ENCODE peak calls at places on chromosomes 7 and 10, in seven cellular contexts. One of them, this sample, is unnamed.

GRCh38 chr7:130277763-130278643 is 11.3 kb downstream of the CPA2 start:
- DNase-seq in heart left ventricle: peak; percentile 55
- DNase-seq in A549: peak; percentile 48
- DNase-seq in MM.1S: no peak
- DNase-seq in hepatocyte: peak; percentile 80
- DNase-seq in GM10248: no peak
- DNase-seq in natural killer cell: no peak
- DNase-seq in this sample: no peak

GRCh38 chr10:33460461-33461294 is 126.2 kb upstream of the NRP1 start:
- DNase-seq in heart left ventricle: peak; percentile 70
- DNase-seq in A549: no peak
- DNase-seq in MM.1S: no peak
- DNase-seq in hepatocyte: peak; percentile 33
- DNase-seq in GM10248: no peak
- DNase-seq in natural killer cell: no peak
- DNase-seq in this sample: no peak

GRCh38 chr10:86109421-86109820 is 257.2 kb downstream of the GRID1 start:
- DNase-seq in heart left ventricle: no peak
- DNase-seq in A549: no peak
- DNase-seq in MM.1S: no peak
- DNase-seq in hepatocyte: no peak
- DNase-seq in GM10248: no peak
- DNase-seq in natural killer cell: no peak
- DNase-seq in this sample: no peak

GRCh38 chr10:77357611-77358010 is 280.0 kb downstream of the KCNMA1 start:
- DNase-seq in heart left ventricle: no peak
- DNase-seq in A549: peak; percentile 36
- DNase-seq in MM.1S: no peak
- DNase-seq in hepatocyte: no peak
- DNase-seq in GM10248: no peak
- DNase-seq in natural killer cell: no peak
- DNase-seq in this sample: no peak

GRCh38 chr7:37944737-37945054 is 24.3 kb downstream of the EPDR1 start:
- DNase-seq in heart left ventricle: no peak
- DNase-seq in A549: no peak
- DNase-seq in MM.1S: no peak
- DNase-seq in hepatocyte: no peak
- DNase-seq in GM10248: no peak
- DNase-seq in natural killer cell: no peak
- DNase-seq in this sample: no peak

GRCh38 chr10:72066318-72067284 is 21.8 kb downstream of the SPOCK2 start:
- DNase-seq in heart left ventricle: no peak
- DNase-seq in A549: no peak
- DNase-seq in MM.1S: no peak
- DNase-seq in hepatocyte: no peak
- DNase-seq in GM10248: no peak
- DNase-seq in natural killer cell: no peak
- DNase-seq in this sample: no peak

GRCh38 chr7:82700739-82701138 is 257.2 kb upstream of the CACNA2D1 start:
- DNase-seq in heart left ventricle: no peak
- DNase-seq in A549: no peak
- DNase-seq in MM.1S: peak; percentile 16
- DNase-seq in hepatocyte: peak; percentile 35
- DNase-seq in GM10248: no peak
- DNase-seq in natural killer cell: no peak
- DNase-seq in this sample: no peak

GRCh38 chr7:130242198-130243014 is 24.3 kb upstream of the CPA2 start:
- DNase-seq in heart left ventricle: peak; percentile 44
- DNase-seq in A549: peak; percentile 35
- DNase-seq in MM.1S: peak; percentile 57
- DNase-seq in hepatocyte: peak; percentile 56
- DNase-seq in GM10248: peak; percentile 48
- DNase-seq in natural killer cell: peak; percentile 35
- DNase-seq in this sample: no peak

GRCh38 chr7:43693687-43694398 is 35.5 kb downstream of the COA1 start:
- DNase-seq in heart left ventricle: no peak
- DNase-seq in A549: peak; percentile 44
- DNase-seq in MM.1S: no peak
- DNase-seq in hepatocyte: no peak
- DNase-seq in GM10248: no peak
- DNase-seq in natural killer cell: no peak
- DNase-seq in this sample: no peak

GRCh38 chr7:157793973-157794763 is 457.4 kb downstream of the DNAJB6 start:
- DNase-seq in heart left ventricle: no peak
- DNase-seq in A549: no peak
- DNase-seq in MM.1S: no peak
- DNase-seq in hepatocyte: no peak
- DNase-seq in GM10248: no peak
- DNase-seq in natural killer cell: no peak
- DNase-seq in this sample: no peak

GRCh38 chr10:128540806-128541739 is 414.9 kb upstream of the MKI67 start:
- DNase-seq in heart left ventricle: no peak
- DNase-seq in A549: no peak
- DNase-seq in MM.1S: no peak
- DNase-seq in hepatocyte: peak; percentile 61
- DNase-seq in GM10248: no peak
- DNase-seq in natural killer cell: no peak
- DNase-seq in this sample: no peak

DNA sequence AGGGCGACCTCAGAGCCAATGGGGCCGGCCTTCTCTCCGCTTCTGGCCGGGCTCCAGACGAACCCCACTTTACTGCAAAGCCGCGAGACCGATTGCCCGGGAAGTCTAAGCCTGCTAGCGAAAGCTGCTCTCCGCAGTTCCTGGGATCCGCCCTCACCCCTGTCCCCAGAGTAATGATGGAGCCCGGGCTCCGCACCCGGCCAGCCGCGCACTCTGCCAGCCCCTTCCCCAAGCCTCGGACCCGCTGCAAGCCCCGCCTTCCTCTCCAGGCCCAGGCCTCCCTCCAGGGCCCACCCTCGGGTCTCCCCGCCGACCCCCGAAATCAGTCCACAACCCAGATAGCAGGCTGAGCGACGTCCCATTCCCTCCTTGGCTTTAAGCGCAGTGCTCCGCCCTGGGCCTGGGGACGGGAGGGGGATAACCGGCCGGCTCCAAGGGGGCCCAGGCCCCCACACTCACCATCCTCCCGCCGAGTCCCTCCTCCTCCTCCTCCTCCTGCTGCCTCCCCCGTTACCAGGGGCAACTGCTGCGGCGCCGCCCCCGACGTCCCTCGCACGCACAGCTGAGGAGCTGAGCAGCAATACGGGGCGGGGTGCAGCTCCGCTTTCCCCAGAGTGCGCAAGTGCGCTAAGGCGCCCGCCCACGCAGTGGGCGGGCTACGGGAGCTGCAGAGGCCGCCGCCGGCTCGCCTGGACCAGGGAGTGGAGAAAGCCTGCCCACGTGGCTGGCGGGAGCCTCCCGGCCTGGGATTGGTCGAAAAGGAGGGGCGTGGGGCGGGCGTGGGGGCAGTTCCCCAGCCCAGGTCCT is at the start of gene ARL3:
- DNase-seq in heart left ventricle: peak; percentile 98
- DNase-seq in A549: peak; percentile 97
- DNase-seq in MM.1S: peak; percentile 99
- DNase-seq in hepatocyte: peak; percentile 100
- DNase-seq in GM10248: peak; percentile 98
- DNase-seq in natural killer cell: peak; percentile 82
- DNase-seq in this sample: peak; percentile 93
- TF ChIP-seq CTCF in heart left ventricle: peak; percentile 41
- TF ChIP-seq CTCF in A549: no peak
- TF ChIP-seq CTCF in MM.1S: peak; percentile 59
- TF ChIP-seq CTCF in hepatocyte: peak; percentile 20
- TF ChIP-seq CTCF in GM10248: no peak
- TF ChIP-seq CTCF in natural killer cell: peak; percentile 67
- TF ChIP-seq CTCF in this sample: peak; percentile 67

GRCh38 chr7:409344-410281 is 110.0 kb downstream of the PDGFA start:
- DNase-seq in heart left ventricle: no peak
- DNase-seq in A549: no peak
- DNase-seq in MM.1S: no peak
- DNase-seq in hepatocyte: no peak
- DNase-seq in GM10248: no peak
- DNase-seq in natural killer cell: no peak
- DNase-seq in this sample: no peak

GRCh38 chr7:408651-409343 is 110.8 kb downstream of the PDGFA start:
- DNase-seq in heart left ventricle: no peak
- DNase-seq in A549: no peak
- DNase-seq in MM.1S: no peak
- DNase-seq in hepatocyte: no peak
- DNase-seq in GM10248: no peak
- DNase-seq in natural killer cell: no peak
- DNase-seq in this sample: no peak

GRCh38 chr7:405489-406211 is 114.0 kb downstream of the PDGFA start:
- DNase-seq in heart left ventricle: no peak
- DNase-seq in A549: no peak
- DNase-seq in MM.1S: no peak
- DNase-seq in hepatocyte: no peak
- DNase-seq in GM10248: no peak
- DNase-seq in natural killer cell: peak; percentile 12
- DNase-seq in this sample: no peak

GRCh38 chr7:410395-410910 is 109.2 kb downstream of the PDGFA start:
- DNase-seq in heart left ventricle: no peak
- DNase-seq in A549: no peak
- DNase-seq in MM.1S: no peak
- DNase-seq in hepatocyte: no peak
- DNase-seq in GM10248: no peak
- DNase-seq in natural killer cell: no peak
- DNase-seq in this sample: no peak

GRCh38 chr7:407706-408539 is 111.7 kb downstream of the PDGFA start:
- DNase-seq in heart left ventricle: no peak
- DNase-seq in A549: no peak
- DNase-seq in MM.1S: no peak
- DNase-seq in hepatocyte: no peak
- DNase-seq in GM10248: no peak
- DNase-seq in natural killer cell: peak; percentile 5
- DNase-seq in this sample: no peak
- TF ChIP-seq CTCF in heart left ventricle: no peak
- TF ChIP-seq CTCF in A549: no peak
- TF ChIP-seq CTCF in MM.1S: no peak
- TF ChIP-seq CTCF in hepatocyte: no peak
- TF ChIP-seq CTCF in GM10248: no peak
- TF ChIP-seq CTCF in natural killer cell: no peak
- TF ChIP-seq CTCF in this sample: no peak

GRCh38 chr7:106177295-106177690 is 65.2 kb upstream of the SYPL1 start:
- DNase-seq in heart left ventricle: no peak
- DNase-seq in A549: no peak
- DNase-seq in MM.1S: peak; percentile 29
- DNase-seq in hepatocyte: no peak
- DNase-seq in GM10248: no peak
- DNase-seq in natural killer cell: no peak
- DNase-seq in this sample: no peak

GRCh38 chr7:106179256-106179655 is 67.1 kb upstream of the SYPL1 start:
- DNase-seq in heart left ventricle: no peak
- DNase-seq in A549: no peak
- DNase-seq in MM.1S: no peak
- DNase-seq in hepatocyte: no peak
- DNase-seq in GM10248: no peak
- DNase-seq in natural killer cell: no peak
- DNase-seq in this sample: no peak

GRCh38 chr7:106176414-106177294 is 64.5 kb upstream of the SYPL1 start:
- DNase-seq in heart left ventricle: peak; percentile 82
- DNase-seq in A549: peak; percentile 75
- DNase-seq in MM.1S: peak; percentile 83
- DNase-seq in hepatocyte: peak; percentile 89
- DNase-seq in GM10248: peak; percentile 77
- DNase-seq in natural killer cell: peak; percentile 52
- DNase-seq in this sample: peak; percentile 81

GRCh38 chr7:106177738-106178592 is 65.9 kb upstream of the SYPL1 start:
- DNase-seq in heart left ventricle: no peak
- DNase-seq in A549: no peak
- DNase-seq in MM.1S: peak; percentile 97
- DNase-seq in hepatocyte: no peak
- DNase-seq in GM10248: no peak
- DNase-seq in natural killer cell: no peak
- DNase-seq in this sample: no peak

GRCh38 chr7:106178593-106179134 is 66.6 kb upstream of the SYPL1 start:
- DNase-seq in heart left ventricle: no peak
- DNase-seq in A549: peak; percentile 64
- DNase-seq in MM.1S: no peak
- DNase-seq in hepatocyte: peak; percentile 18
- DNase-seq in GM10248: no peak
- DNase-seq in natural killer cell: no peak
- DNase-seq in this sample: no peak
- TF ChIP-seq CTCF in heart left ventricle: peak; percentile 32
- TF ChIP-seq CTCF in A549: peak; percentile 53
- TF ChIP-seq CTCF in MM.1S: peak; percentile 40
- TF ChIP-seq CTCF in hepatocyte: peak; percentile 30
- TF ChIP-seq CTCF in GM10248: peak; percentile 33
- TF ChIP-seq CTCF in natural killer cell: no peak
- TF ChIP-seq CTCF in this sample: no peak

DNA sequence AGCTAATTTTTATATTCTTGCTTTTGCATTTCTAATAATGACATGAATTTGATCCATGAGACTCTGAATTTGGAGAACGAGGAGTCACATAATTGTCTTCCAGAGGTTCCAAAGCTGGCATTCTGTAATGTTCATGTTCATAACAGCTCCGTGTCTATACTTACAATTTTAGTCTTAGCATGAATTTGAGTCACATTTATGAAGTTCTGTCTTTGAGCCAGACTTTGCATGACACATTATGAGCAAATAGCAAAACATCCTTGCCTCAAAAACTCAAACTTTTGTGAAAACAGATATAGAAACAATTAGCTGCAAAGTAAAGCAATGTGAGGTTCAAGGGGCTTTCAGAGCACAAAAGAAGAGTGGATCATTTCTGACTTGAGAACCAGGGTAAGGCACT is 44.5 kb upstream of the CAV2 start:
- DNase-seq in heart left ventricle: no peak
- DNase-seq in A549: no peak
- DNase-seq in MM.1S: no peak
- DNase-seq in hepatocyte: no peak
- DNase-seq in GM10248: no peak
- DNase-seq in natural killer cell: no peak
- DNase-seq in this sample: no peak
- TF ChIP-seq CTCF in heart left ventricle: no peak
- TF ChIP-seq CTCF in A549: no peak
- TF ChIP-seq CTCF in MM.1S: no peak
- TF ChIP-seq CTCF in hepatocyte: no peak
- TF ChIP-seq CTCF in GM10248: no peak
- TF ChIP-seq CTCF in natural killer cell: no peak
- TF ChIP-seq CTCF in this sample: no peak

GRCh38 chr10:98013122-98013521 is 17.3 kb downstream of the CRTAC1 start:
- DNase-seq in heart left ventricle: no peak
- DNase-seq in A549: no peak
- DNase-seq in MM.1S: no peak
- DNase-seq in hepatocyte: no peak
- DNase-seq in GM10248: no peak
- DNase-seq in natural killer cell: no peak
- DNase-seq in this sample: no peak
- TF ChIP-seq CTCF in heart left ventricle: no peak
- TF ChIP-seq CTCF in A549: no peak
- TF ChIP-seq CTCF in MM.1S: no peak
- TF ChIP-seq CTCF in hepatocyte: no peak
- TF ChIP-seq CTCF in GM10248: no peak
- TF ChIP-seq CTCF in natural killer cell: no peak
- TF ChIP-seq CTCF in this sample: peak; percentile 23

This sample was measured in progenitor cell of endocrine pancreas.